ENCODE peak calls at places on chromosomes 1 and 21, in seven cellular contexts. One of them, this sample, is unnamed.

GRCh38 chr1:161092621-161093028 is 3.3 kb upstream of the NECTIN4 start:
- ATAC-seq in activated T-cell treated with anti-CD3 and anti-CD28 coated beads, Interleukin-2, amount 50 U/mL, for 4 hours: peak
- ATAC-seq in activated CD8-positive, alpha-beta T cell treated with anti-CD3 and anti-CD28 coated beads for 36 hours: peak
- ATAC-seq in Right ventricle myocardium superior: no peak
- ATAC-seq in heart right ventricle: no peak
- ATAC-seq in RWPE2: peak
- ATAC-seq in upper lobe of left lung: no peak
- ATAC-seq in this sample: no peak

GRCh38 chr1:112063781-112064180 is 74.3 kb upstream of the KCND3 start:
- ATAC-seq in RWPE2: no peak
- ATAC-seq in heart right ventricle: peak
- ATAC-seq in Right ventricle myocardium superior: peak
- ATAC-seq in activated CD8-positive, alpha-beta T cell treated with anti-CD3 and anti-CD28 coated beads for 36 hours: no peak
- ATAC-seq in activated T-cell treated with anti-CD3 and anti-CD28 coated beads, Interleukin-2, amount 50 U/mL, for 4 hours: no peak
- ATAC-seq in upper lobe of left lung: no peak
- ATAC-seq in this sample: no peak

GRCh38 chr1:28296401-28297220 is 32.2 kb upstream of the MED18 start:
- ATAC-seq in activated T-cell treated with anti-CD3 and anti-CD28 coated beads, Interleukin-2, amount 50 U/mL, for 4 hours: no peak
- ATAC-seq in upper lobe of left lung: peak
- ATAC-seq in heart right ventricle: no peak
- ATAC-seq in activated CD8-positive, alpha-beta T cell treated with anti-CD3 and anti-CD28 coated beads for 36 hours: no peak
- ATAC-seq in RWPE2: no peak
- ATAC-seq in Right ventricle myocardium superior: no peak
- ATAC-seq in this sample: no peak

GRCh38 chr1:239711768-239712167 is 325.4 kb downstream of the CHRM3 start:
- ATAC-seq in upper lobe of left lung: no peak
- ATAC-seq in heart right ventricle: no peak
- ATAC-seq in activated T-cell treated with anti-CD3 and anti-CD28 coated beads, Interleukin-2, amount 50 U/mL, for 4 hours: no peak
- ATAC-seq in activated CD8-positive, alpha-beta T cell treated with anti-CD3 and anti-CD28 coated beads for 36 hours: no peak
- ATAC-seq in Right ventricle myocardium superior: no peak
- ATAC-seq in RWPE2: no peak
- ATAC-seq in this sample: no peak

GRCh38 chr1:171792656-171793055 is 11.2 kb downstream of the METTL13 start:
- ATAC-seq in Right ventricle myocardium superior: no peak
- ATAC-seq in activated CD8-positive, alpha-beta T cell treated with anti-CD3 and anti-CD28 coated beads for 36 hours: no peak
- ATAC-seq in upper lobe of left lung: no peak
- ATAC-seq in activated T-cell treated with anti-CD3 and anti-CD28 coated beads, Interleukin-2, amount 50 U/mL, for 4 hours: no peak
- ATAC-seq in RWPE2: no peak
- ATAC-seq in heart right ventricle: no peak
- ATAC-seq in this sample: no peak

GRCh38 chr21:15706686-15707085 is 23.1 kb upstream of the USP25 start:
- ATAC-seq in Right ventricle myocardium superior: peak
- ATAC-seq in activated T-cell treated with anti-CD3 and anti-CD28 coated beads, Interleukin-2, amount 50 U/mL, for 4 hours: no peak
- ATAC-seq in upper lobe of left lung: peak
- ATAC-seq in RWPE2: peak
- ATAC-seq in heart right ventricle: peak
- ATAC-seq in activated CD8-positive, alpha-beta T cell treated with anti-CD3 and anti-CD28 coated beads for 36 hours: no peak
- ATAC-seq in this sample: no peak

GRCh38 chr1:159896086-159896930 is 3.7 kb downstream of the CFAP45 start:
- ATAC-seq in activated T-cell treated with anti-CD3 and anti-CD28 coated beads, Interleukin-2, amount 50 U/mL, for 4 hours: no peak
- ATAC-seq in activated CD8-positive, alpha-beta T cell treated with anti-CD3 and anti-CD28 coated beads for 36 hours: no peak
- ATAC-seq in RWPE2: no peak
- ATAC-seq in heart right ventricle: peak
- ATAC-seq in Right ventricle myocardium superior: peak
- ATAC-seq in upper lobe of left lung: peak
- ATAC-seq in this sample: no peak

GRCh38 chr1:55428236-55428635 is 213.1 kb upstream of the USP24 start:
- ATAC-seq in Right ventricle myocardium superior: peak
- ATAC-seq in activated CD8-positive, alpha-beta T cell treated with anti-CD3 and anti-CD28 coated beads for 36 hours: no peak
- ATAC-seq in heart right ventricle: no peak
- ATAC-seq in upper lobe of left lung: no peak
- ATAC-seq in activated T-cell treated with anti-CD3 and anti-CD28 coated beads, Interleukin-2, amount 50 U/mL, for 4 hours: no peak
- ATAC-seq in RWPE2: no peak
- ATAC-seq in this sample: no peak

GRCh38 chr1:94462606-94463005 is 44.4 kb downstream of the ABCD3 start:
- ATAC-seq in Right ventricle myocardium superior: no peak
- ATAC-seq in RWPE2: no peak
- ATAC-seq in activated T-cell treated with anti-CD3 and anti-CD28 coated beads, Interleukin-2, amount 50 U/mL, for 4 hours: no peak
- ATAC-seq in activated CD8-positive, alpha-beta T cell treated with anti-CD3 and anti-CD28 coated beads for 36 hours: no peak
- ATAC-seq in upper lobe of left lung: no peak
- ATAC-seq in heart right ventricle: no peak
- ATAC-seq in this sample: no peak

GRCh38 chr1:181079382-181079781 is 9.1 kb upstream of the IER5 start:
- ATAC-seq in activated T-cell treated with anti-CD3 and anti-CD28 coated beads, Interleukin-2, amount 50 U/mL, for 4 hours: no peak
- ATAC-seq in heart right ventricle: no peak
- ATAC-seq in upper lobe of left lung: no peak
- ATAC-seq in Right ventricle myocardium superior: no peak
- ATAC-seq in RWPE2: no peak
- ATAC-seq in activated CD8-positive, alpha-beta T cell treated with anti-CD3 and anti-CD28 coated beads for 36 hours: no peak
- ATAC-seq in this sample: no peak

GRCh38 chr21:29217818-29218252 is 80.9 kb upstream of the BACH1 start:
- ATAC-seq in activated CD8-positive, alpha-beta T cell treated with anti-CD3 and anti-CD28 coated beads for 36 hours: no peak
- ATAC-seq in Right ventricle myocardium superior: no peak
- ATAC-seq in activated T-cell treated with anti-CD3 and anti-CD28 coated beads, Interleukin-2, amount 50 U/mL, for 4 hours: no peak
- ATAC-seq in upper lobe of left lung: peak
- ATAC-seq in RWPE2: peak
- ATAC-seq in heart right ventricle: peak
- ATAC-seq in this sample: no peak

GRCh38 chr1:81505831-81506230 is 294.9 kb upstream of the ADGRL2 start:
- ATAC-seq in RWPE2: no peak
- ATAC-seq in activated T-cell treated with anti-CD3 and anti-CD28 coated beads, Interleukin-2, amount 50 U/mL, for 4 hours: no peak
- ATAC-seq in activated CD8-positive, alpha-beta T cell treated with anti-CD3 and anti-CD28 coated beads for 36 hours: no peak
- ATAC-seq in Right ventricle myocardium superior: no peak
- ATAC-seq in heart right ventricle: no peak
- ATAC-seq in upper lobe of left lung: no peak
- ATAC-seq in this sample: peak

GRCh38 chr1:19405761-19406481 is 79.4 kb downstream of the CAPZB start:
- ATAC-seq in Right ventricle myocardium superior: peak
- ATAC-seq in activated CD8-positive, alpha-beta T cell treated with anti-CD3 and anti-CD28 coated beads for 36 hours: peak
- ATAC-seq in activated T-cell treated with anti-CD3 and anti-CD28 coated beads, Interleukin-2, amount 50 U/mL, for 4 hours: peak
- ATAC-seq in heart right ventricle: peak
- ATAC-seq in RWPE2: no peak
- ATAC-seq in upper lobe of left lung: peak
- ATAC-seq in this sample: no peak

GRCh38 chr1:209427811-209428210 is 155.7 kb upstream of the CAMK1G start:
- ATAC-seq in activated CD8-positive, alpha-beta T cell treated with anti-CD3 and anti-CD28 coated beads for 36 hours: no peak
- ATAC-seq in activated T-cell treated with anti-CD3 and anti-CD28 coated beads, Interleukin-2, amount 50 U/mL, for 4 hours: no peak
- ATAC-seq in RWPE2: peak
- ATAC-seq in heart right ventricle: no peak
- ATAC-seq in Right ventricle myocardium superior: no peak
- ATAC-seq in upper lobe of left lung: no peak
- ATAC-seq in this sample: no peak

GRCh38 chr1:226187380-226187779 is 839 bp upstream of the ACBD3 start:
- ATAC-seq in heart right ventricle: no peak
- ATAC-seq in activated CD8-positive, alpha-beta T cell treated with anti-CD3 and anti-CD28 coated beads for 36 hours: no peak
- ATAC-seq in activated T-cell treated with anti-CD3 and anti-CD28 coated beads, Interleukin-2, amount 50 U/mL, for 4 hours: no peak
- ATAC-seq in upper lobe of left lung: no peak
- ATAC-seq in RWPE2: no peak
- ATAC-seq in Right ventricle myocardium superior: no peak
- ATAC-seq in this sample: no peak

GRCh38 chr21:27423073-27423472 is 456.2 kb upstream of the ADAMTS5 start:
- ATAC-seq in activated CD8-positive, alpha-beta T cell treated with anti-CD3 and anti-CD28 coated beads for 36 hours: no peak
- ATAC-seq in RWPE2: peak
- ATAC-seq in upper lobe of left lung: peak
- ATAC-seq in heart right ventricle: peak
- ATAC-seq in activated T-cell treated with anti-CD3 and anti-CD28 coated beads, Interleukin-2, amount 50 U/mL, for 4 hours: no peak
- ATAC-seq in Right ventricle myocardium superior: peak
- ATAC-seq in this sample: no peak

GRCh38 chr1:232471250-232471649 is 158.7 kb downstream of the SIPA1L2 start:
- ATAC-seq in activated CD8-positive, alpha-beta T cell treated with anti-CD3 and anti-CD28 coated beads for 36 hours: no peak
- ATAC-seq in heart right ventricle: no peak
- ATAC-seq in RWPE2: no peak
- ATAC-seq in activated T-cell treated with anti-CD3 and anti-CD28 coated beads, Interleukin-2, amount 50 U/mL, for 4 hours: no peak
- ATAC-seq in Right ventricle myocardium superior: no peak
- ATAC-seq in upper lobe of left lung: no peak
- ATAC-seq in this sample: no peak

GRCh38 chr1:46203738-46204405 is 738 bp downstream of the LURAP1 start:
- ATAC-seq in upper lobe of left lung: no peak
- ATAC-seq in activated T-cell treated with anti-CD3 and anti-CD28 coated beads, Interleukin-2, amount 50 U/mL, for 4 hours: no peak
- ATAC-seq in RWPE2: peak
- ATAC-seq in Right ventricle myocardium superior: peak
- ATAC-seq in activated CD8-positive, alpha-beta T cell treated with anti-CD3 and anti-CD28 coated beads for 36 hours: no peak
- ATAC-seq in heart right ventricle: peak
- ATAC-seq in this sample: no peak

GRCh38 chr1:31588751-31589515 is 12.6 kb downstream of the TINAGL1 start:
- ATAC-seq in heart right ventricle: peak
- ATAC-seq in upper lobe of left lung: peak
- ATAC-seq in activated CD8-positive, alpha-beta T cell treated with anti-CD3 and anti-CD28 coated beads for 36 hours: no peak
- ATAC-seq in Right ventricle myocardium superior: peak
- ATAC-seq in activated T-cell treated with anti-CD3 and anti-CD28 coated beads, Interleukin-2, amount 50 U/mL, for 4 hours: no peak
- ATAC-seq in RWPE2: peak
- ATAC-seq in this sample: no peak